ENCODE peak calls at places on chromosomes 4 and X, in four cellular contexts. X, D, U and I are unnamed samples.

GRCh38 chr4:79772510-79772909 is 300.5 kb downstream of the ANTXR2 start:
- DNase-seq in U (no peak), D (no peak), X (no peak), I (no peak)

GRCh38 chr4:15755321-15755750 is 22.8 kb upstream of the CD38 start:
- DNase-seq in U (no peak), X (no peak), D (no peak), I (no peak)

GRCh38 chrX:110258552-110258951 is 59.3 kb downstream of the AMMECR1 start:
- DNase-seq in X (no peak), U (no peak), D (no peak), I (no peak)

GRCh38 chr4:47836655-47837581 is 949 bp downstream of the CORIN start:
- DNase-seq in D (peak; percentile 75), U (peak; percentile 87), X (peak; percentile 72), I (peak; percentile 89)

GRCh38 chrX:49067285-49068120 is 6.3 kb downstream of the PRAF2 start:
- DNase-seq in X (no peak), D (no peak), U (no peak), I (no peak)

GRCh38 chr4:74058048-74058651 is 19.7 kb upstream of the CXCL3 start:
- DNase-seq in X (no peak), D (no peak), U (no peak), I (no peak)

GRCh38 chr4:69523385-69524132 is 27.9 kb upstream of the UGT2B4 start:
- DNase-seq in U (no peak), X (no peak), D (no peak), I (no peak)

GRCh38 chrX:54030329-54030728 is 13.9 kb downstream of the PHF8 start:
- DNase-seq in D (no peak), U (no peak), X (no peak), I (no peak)

GRCh38 chrX:122770581-122770980 is 413.5 kb upstream of the GRIA3 start:
- DNase-seq in D (no peak), X (no peak), U (no peak), I (no peak)

GRCh38 chr4:104571341-104571740 is 76.6 kb upstream of the CXXC4 start:
- DNase-seq in X (no peak), D (no peak), U (no peak), I (no peak)

GRCh38 chr4:141074098-141074878 is 59.0 kb downstream of the RNF150 start:
- DNase-seq in U (no peak), X (no peak), D (no peak), I (no peak)

GRCh38 chr4:39353478-39354177 is 12.5 kb downstream of the RFC1 start:
- DNase-seq in X (no peak), D (peak; percentile 71), U (no peak), I (no peak)
- H3K4me1 ChIP-seq in X (no peaks in the 10 kb centered on the region), D (peaks cover 68% of the 10 kb centered on the region), U (peaks cover 43% of the 10 kb centered on the region), I (peaks cover 31% of the 10 kb centered on the region)

DNA sequence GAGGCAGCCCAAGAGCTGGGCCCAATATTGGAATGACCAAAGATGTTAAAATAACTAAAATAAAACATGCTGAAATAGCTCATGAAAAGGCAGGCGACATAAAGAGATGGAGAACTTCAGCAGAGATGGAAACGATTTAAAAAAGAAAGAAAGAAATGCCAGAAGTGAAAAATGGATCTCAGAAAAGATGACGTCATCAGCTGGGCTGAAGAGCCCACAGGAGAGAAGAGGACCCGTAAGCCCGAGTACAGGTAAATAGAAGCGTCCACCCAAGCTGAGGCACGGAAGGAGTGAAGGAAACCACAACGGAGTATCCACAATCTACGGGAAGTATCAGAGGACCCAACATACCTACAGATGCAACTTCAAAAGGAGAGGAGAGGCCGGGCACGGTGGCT is 112.8 kb downstream of the AFAP1 start:
- DNase-seq in D (no peak), X (no peak), U (no peak), I (no peak)
- H3K4me1 ChIP-seq in D (no peaks in the 10 kb centered on the region), X (peaks cover 8% of the 10 kb centered on the region), U (peaks cover 4% of the 10 kb centered on the region), I (peaks cover 50% of the 10 kb centered on the region)

DNA sequence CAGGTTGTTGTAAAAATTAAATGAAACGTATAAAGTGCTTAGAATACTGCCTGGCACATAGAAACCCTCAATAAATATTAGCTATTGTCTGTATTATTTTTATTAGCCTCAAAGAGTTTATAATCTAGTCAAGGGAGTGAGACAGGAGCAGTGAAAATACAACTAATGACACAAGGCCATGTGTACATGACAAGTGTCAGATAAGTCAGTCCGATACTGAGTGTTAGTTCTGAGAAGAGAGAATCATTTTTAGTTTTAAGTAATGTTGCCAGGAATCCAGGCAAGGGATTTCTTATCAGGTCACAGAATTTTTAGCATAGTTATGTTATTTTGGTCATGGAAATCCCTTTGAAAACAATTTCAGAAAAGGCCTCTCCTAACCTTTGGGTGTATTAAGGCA is 35.9 kb downstream of the PPARGC1A start:
- DNase-seq in U (no peak), D (no peak), X (no peak), I (no peak)
- H3K4me1 ChIP-seq in U (peaks cover 13% of the 10 kb centered on the region), D (no peaks in the 10 kb centered on the region), X (no peaks in the 10 kb centered on the region), I (peaks cover 3% of the 10 kb centered on the region)

GRCh38 chr4:133151681-133152329 is 2.7 kb downstream of the PCDH10 start:
- DNase-seq in X (no peak), D (no peak), U (no peak), I (no peak)
- H3K4me1 ChIP-seq in X (peaks cover 11% of the 10 kb centered on the region), D (no peaks in the 10 kb centered on the region), U (peaks cover 31% of the 10 kb centered on the region), I (peaks cover 50% of the 10 kb centered on the region)

GRCh38 chrX:107736781-107737531 is 38.6 kb downstream of the TSC22D3 start:
- DNase-seq in D (no peak), X (no peak), U (no peak), I (no peak)

GRCh38 chrX:107739541-107739940 is 36.0 kb downstream of the TSC22D3 start:
- DNase-seq in U (no peak), X (no peak), D (no peak), I (no peak)

GRCh38 chrX:107738272-107738671 is 37.3 kb downstream of the TSC22D3 start:
- DNase-seq in U (no peak), D (no peak), X (no peak), I (no peak)

GRCh38 chrX:107741318-107741813 is 34.2 kb downstream of the TSC22D3 start:
- DNase-seq in X (no peak), D (no peak), U (no peak), I (no peak)

DNA sequence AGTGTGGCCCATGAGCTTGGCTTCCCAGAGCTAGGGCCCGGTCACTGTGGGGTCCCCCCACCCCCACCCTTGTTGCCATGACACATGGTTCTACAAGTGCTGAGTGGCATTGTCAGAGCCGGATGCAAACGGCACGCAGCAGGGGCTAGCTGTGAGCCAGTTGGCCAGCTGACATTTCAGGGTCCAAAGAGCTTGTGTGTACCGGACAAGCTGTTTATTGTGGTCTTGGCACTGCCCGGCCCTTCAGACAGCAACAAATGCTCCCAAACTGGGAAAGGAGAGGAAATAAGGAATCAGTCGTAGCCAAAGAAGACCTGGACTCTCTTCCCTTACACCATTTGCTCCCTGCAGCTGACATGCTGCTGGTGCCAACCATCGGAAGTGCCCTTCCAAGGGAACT is 36.8 kb downstream of the TSC22D3 start:
- DNase-seq in D (no peak), X (no peak), U (no peak), I (no peak)
- H3K4me1 ChIP-seq in D (no peaks in the 10 kb centered on the region), X (peaks cover 14% of the 10 kb centered on the region), U (peaks cover 42% of the 10 kb centered on the region), I (peaks cover 33% of the 10 kb centered on the region)

DNA sequence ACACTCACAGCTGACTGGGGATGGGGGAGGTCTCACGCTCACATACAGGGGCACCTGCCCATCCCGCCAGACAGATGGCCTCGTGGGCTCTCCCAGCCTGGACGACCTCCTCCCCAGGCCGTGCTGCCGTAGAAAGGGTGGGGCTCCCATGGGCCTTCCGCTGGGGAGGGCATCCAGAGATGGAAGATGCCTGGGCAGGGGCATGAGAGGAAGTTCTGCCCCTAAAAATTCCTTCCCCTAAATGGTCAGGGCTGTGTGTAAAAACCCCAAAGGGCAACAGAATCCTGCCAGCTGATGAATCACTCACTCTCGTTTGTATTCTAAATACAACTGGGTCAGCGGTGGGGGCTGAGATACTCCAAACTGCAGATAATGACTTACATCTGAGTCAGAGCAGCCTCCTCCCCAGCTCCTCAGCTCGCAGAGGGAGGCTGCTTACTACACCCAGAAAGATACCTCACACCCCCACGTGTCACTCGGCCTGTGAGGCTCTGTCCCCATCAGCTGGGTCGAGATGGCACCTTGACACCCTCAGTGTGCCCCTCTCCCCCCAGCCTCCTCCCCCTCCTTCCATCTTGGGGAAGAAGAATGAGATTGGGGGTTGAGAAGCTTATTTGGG is 10.1 kb downstream of the WDR1 start:
- DNase-seq in X (no peak), U (peak; percentile 46), D (no peak), I (no peak)
- H3K4me1 ChIP-seq in X (peaks cover 50% of the 10 kb centered on the region), U (peaks cover 26% of the 10 kb centered on the region), D (no peaks in the 10 kb centered on the region), I (peaks cover 69% of the 10 kb centered on the region)

GRCh38 chr4:113223001-113223400 is 173.5 kb downstream of the ANK2 start:
- DNase-seq in U (no peak), D (no peak), X (no peak), I (no peak)

GRCh38 chr4:113222431-113222979 is 173.1 kb downstream of the ANK2 start:
- DNase-seq in U (no peak), X (no peak), D (no peak), I (no peak)

GRCh38 chr4:113222006-113222405 is 172.6 kb downstream of the ANK2 start:
- DNase-seq in D (no peak), X (no peak), U (no peak), I (no peak)
- H3K4me1 ChIP-seq in D (no peaks in the 10 kb centered on the region), X (peaks cover 5% of the 10 kb centered on the region), U (no peaks in the 10 kb centered on the region), I (no peaks in the 10 kb centered on the region)